ENCODE peak calls at places on chromosomes 4 and X, in seven cellular contexts. C is brain microvascular endothelial cell, J is breast epithelium, M is left ventricle myocardium inferior, P is neural progenitor cell, V is GM23338, S is mammary epithelial cell. B is an unnamed sample.

GRCh38 chrX:14095702-14096101 is 66.0 kb upstream of the GEMIN8 start:
- DNase-seq in C (peak; percentile 38), J (peak; percentile 19), M (no peak), P (peak; percentile 74), V (peak; percentile 74), S (peak; percentile 58), B (no peak)

GRCh38 chr4:4985844-4986243 is 33.4 kb downstream of the CYTL1 start:
- DNase-seq in C (no peak), J (no peak), M (no peak), P (peak; percentile 42), V (peak; percentile 50), S (no peak), B (no peak)

GRCh38 chrX:10032147-10032546 is 65.0 kb downstream of the CLDN34 start:
- DNase-seq in C (no peak), J (no peak), M (no peak), P (no peak), V (no peak), S (no peak), B (no peak)

GRCh38 chr4:130648570-130648969 is 1552.6 kb downstream of the C4orf33 start:
- DNase-seq in C (no peak), J (no peak), M (no peak), P (no peak), V (no peak), S (no peak), B (no peak)

GRCh38 chr4:110636677-110637407 is 14.0 kb upstream of the PITX2 start:
- DNase-seq in C (no peak), J (no peak), M (no peak), P (peak; percentile 85), V (peak; percentile 83), S (no peak), B (no peak)

GRCh38 chrX:49754238-49754857 is 58.6 kb upstream of the PAGE1 start:
- DNase-seq in C (peak; percentile 15), J (no peak), M (peak; percentile 13), P (peak; percentile 72), V (peak; percentile 60), S (peak; percentile 3), B (no peak)

GRCh38 chr4:57270350-57270749 is 160.2 kb upstream of the IGFBP7 start:
- DNase-seq in C (no peak), J (no peak), M (peak; percentile 72), P (no peak), V (no peak), S (no peak), B (no peak)

GRCh38 chrX:1322393-1322792 is 14.2 kb upstream of the IL3RA start:
- DNase-seq in C (no peak), J (no peak), M (no peak), P (no peak), V (no peak), S (no peak), B (no peak)

GRCh38 chrX:103540145-103540544 is 20.9 kb upstream of the RAB40A start:
- DNase-seq in C (no peak), J (no peak), M (no peak), P (no peak), V (no peak), S (peak; percentile 43), B (no peak)

GRCh38 chr4:165834116-165834515 is 38.9 kb upstream of the TLL1 start:
- DNase-seq in C (no peak), J (no peak), M (no peak), P (no peak), V (no peak), S (no peak), B (no peak)

GRCh38 chrX:132740316-132741123 is 217.9 kb downstream of the HS6ST2 start:
- DNase-seq in C (no peak), J (no peak), M (no peak), P (peak; percentile 85), V (peak; percentile 37), S (no peak), B (no peak)

GRCh38 chr4:6873792-6874461 is 35.7 kb upstream of the TBC1D14 start:
- DNase-seq in C (peak; percentile 64), J (peak; percentile 51), M (peak; percentile 70), P (peak; percentile 80), V (peak; percentile 81), S (peak; percentile 43), B (no peak)

GRCh38 chr4:146123231-146123630 is 52.3 kb upstream of the LSM6 start:
- DNase-seq in C (no peak), J (no peak), M (no peak), P (no peak), V (no peak), S (no peak), B (no peak)

GRCh38 chr4:177367336-177367735 is 57.7 kb downstream of the NEIL3 start:
- DNase-seq in C (peak; percentile 24), J (no peak), M (no peak), P (peak; percentile 48), V (peak; percentile 68), S (peak; percentile 12), B (no peak)

GRCh38 chr4:82491251-82491960 is 61.0 kb downstream of the ENOPH1 start:
- DNase-seq in C (no peak), J (no peak), M (no peak), P (no peak), V (no peak), S (no peak), B (no peak)

GRCh38 chrX:115499112-115499805 is 61.7 kb upstream of the PLS3 start:
- DNase-seq in C (no peak), J (no peak), M (no peak), P (no peak), V (no peak), S (no peak), B (no peak)

DNA sequence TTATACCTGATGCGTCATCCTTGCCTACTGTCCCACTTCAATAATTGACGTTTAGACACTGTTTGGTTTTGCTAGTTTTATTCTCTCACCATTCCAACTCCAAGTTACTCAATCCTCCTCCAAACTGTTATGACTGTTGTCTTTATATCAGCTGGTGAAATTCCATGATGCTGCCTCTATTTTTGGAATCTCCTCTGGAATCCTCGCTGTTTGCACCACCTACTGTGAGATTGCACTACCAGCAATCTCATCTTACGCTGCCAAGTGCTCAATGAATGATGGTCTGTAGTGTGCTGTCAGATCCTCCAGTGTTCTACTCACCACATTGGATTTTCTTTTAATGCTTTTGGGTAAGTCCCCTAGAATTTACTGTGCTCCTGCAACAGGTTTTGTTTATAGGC is 13.2 kb upstream of the PCDH18 start:
- DNase-seq in C (peak; percentile 66), J (no peak), M (no peak), P (peak; percentile 49), V (peak; percentile 40), S (no peak), B (no peak)
- H3K27ac ChIP-seq in C (no peak overlapping the region), J (peak overlapping the region; percentile 20), M (no peak overlapping the region), P (peak overlapping the region; percentile 99), V (no peak overlapping the region), S (no peak overlapping the region), B (no peak overlapping the region)

DNA sequence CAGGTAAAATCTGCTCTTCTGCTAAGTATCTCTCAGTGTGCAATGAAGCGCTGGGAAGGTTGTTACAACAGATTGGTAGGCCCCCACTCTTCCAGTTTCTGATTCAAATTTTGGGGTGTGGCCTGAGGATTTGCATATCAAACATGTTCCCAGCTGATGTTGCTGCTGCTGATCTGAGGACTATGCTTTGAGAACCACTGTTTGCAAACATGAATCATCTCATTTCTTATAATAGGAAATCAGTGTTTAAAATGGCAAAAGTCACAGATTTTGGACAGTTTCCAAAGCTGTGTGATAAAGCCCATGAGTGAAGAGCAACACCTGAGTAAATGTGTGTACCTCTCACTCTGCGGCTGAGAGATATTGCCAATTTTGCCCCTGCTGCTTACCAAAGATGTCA is 36.2 kb upstream of the NDNF start:
- DNase-seq in C (no peak), J (no peak), M (no peak), P (no peak), V (no peak), S (no peak), B (no peak)
- H3K27ac ChIP-seq in C (no peak overlapping the region), J (no peak overlapping the region), M (no peak overlapping the region), P (no peak overlapping the region), V (no peak overlapping the region), S (no peak overlapping the region), B (no peak overlapping the region)

GRCh38 chrX:46375831-46376230 is 169.4 kb downstream of the ZNF674 start:
- DNase-seq in C (no peak), J (no peak), M (no peak), P (no peak), V (no peak), S (peak; percentile 4), B (no peak)
- H3K27ac ChIP-seq in C (no peak overlapping the region), J (no peak overlapping the region), M (no peak overlapping the region), P (no peak overlapping the region), V (peak overlapping the region; percentile 45), S (no peak overlapping the region), B (peak overlapping the region; percentile 29)

GRCh38 chr4:113593400-113594230 is 167.9 kb downstream of the CAMK2D start:
- DNase-seq in C (no peak), J (no peak), M (no peak), P (no peak), V (no peak), S (no peak), B (no peak)

GRCh38 chr4:113594231-113594556 is 167.3 kb downstream of the CAMK2D start:
- DNase-seq in C (no peak), J (no peak), M (no peak), P (no peak), V (no peak), S (no peak), B (no peak)

GRCh38 chr4:113588895-113589668 is 172.5 kb downstream of the CAMK2D start:
- DNase-seq in C (no peak), J (no peak), M (no peak), P (no peak), V (no peak), S (no peak), B (no peak)

GRCh38 chr4:113587640-113588275 is 173.8 kb downstream of the CAMK2D start:
- DNase-seq in C (no peak), J (no peak), M (no peak), P (no peak), V (no peak), S (no peak), B (no peak)

DNA sequence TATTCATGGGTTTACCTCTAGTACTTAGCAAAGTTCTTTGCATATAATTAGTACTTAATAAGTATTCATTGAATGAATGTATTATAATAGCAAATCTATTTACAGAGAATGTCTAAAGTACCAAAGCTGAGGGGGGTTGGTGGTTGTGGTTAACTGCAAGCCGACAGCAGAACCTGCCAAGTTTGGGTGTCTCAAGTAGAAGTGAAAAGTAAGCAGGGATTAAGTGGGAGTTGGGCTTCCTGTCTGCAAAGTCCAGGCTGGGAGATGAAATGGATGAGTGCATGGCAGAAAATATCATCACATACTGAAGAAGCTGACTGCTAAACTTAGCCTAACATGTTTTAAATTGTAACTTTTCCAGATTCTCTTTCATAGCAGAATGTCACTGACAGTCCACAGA is 169.6 kb downstream of the CAMK2D start:
- DNase-seq in C (no peak), J (no peak), M (no peak), P (no peak), V (no peak), S (no peak), B (no peak)
- H3K27ac ChIP-seq in C (no peak overlapping the region), J (no peak overlapping the region), M (peak overlapping the region; percentile 43), P (no peak overlapping the region), V (no peak overlapping the region), S (no peak overlapping the region), B (no peak overlapping the region)

B was measured in epithelial cell of prostate.